ENCODE peak calls at places on chromosomes 12 and 14, in nine cellular contexts. One of them, this sample, is unnamed.

GRCh38 chr12:6667559-6668210 is 4.8 kb upstream of the ING4 start:
- DNase-seq in uterus: no peak
- DNase-seq in mucosa of descending colon: no peak
- DNase-seq in brain microvascular endothelial cell: no peak
- DNase-seq in cardiac fibroblast: no peak
- DNase-seq in IMR-90: no peak
- DNase-seq in A549: peak; percentile 58
- DNase-seq in lower leg skin: no peak
- DNase-seq in cardiac muscle cell: no peak
- DNase-seq in this sample: no peak

GRCh38 chr14:95023886-95024285 is 133.4 kb downstream of the DICER1 start:
- DNase-seq in uterus: no peak
- DNase-seq in mucosa of descending colon: no peak
- DNase-seq in brain microvascular endothelial cell: no peak
- DNase-seq in cardiac fibroblast: no peak
- DNase-seq in IMR-90: peak; percentile 6
- DNase-seq in A549: no peak
- DNase-seq in lower leg skin: no peak
- DNase-seq in cardiac muscle cell: peak; percentile 59
- DNase-seq in this sample: no peak

GRCh38 chr14:36941783-36942521 is 230.5 kb downstream of the SLC25A21 start:
- DNase-seq in uterus: peak; percentile 28
- DNase-seq in mucosa of descending colon: peak; percentile 54
- DNase-seq in brain microvascular endothelial cell: peak; percentile 74
- DNase-seq in cardiac fibroblast: peak; percentile 80
- DNase-seq in IMR-90: peak; percentile 64
- DNase-seq in A549: peak; percentile 75
- DNase-seq in lower leg skin: peak; percentile 95
- DNase-seq in cardiac muscle cell: peak; percentile 67
- DNase-seq in this sample: peak; percentile 68

GRCh38 chr12:12720052-12720451 is 2.9 kb downstream of the CDKN1B start:
- DNase-seq in uterus: no peak
- DNase-seq in mucosa of descending colon: no peak
- DNase-seq in brain microvascular endothelial cell: no peak
- DNase-seq in cardiac fibroblast: peak; percentile 27
- DNase-seq in IMR-90: no peak
- DNase-seq in A549: peak; percentile 36
- DNase-seq in lower leg skin: no peak
- DNase-seq in cardiac muscle cell: no peak
- DNase-seq in this sample: peak; percentile 17

GRCh38 chr14:101250336-101250947 is 310.9 kb upstream of the DIO3 start:
- DNase-seq in uterus: no peak
- DNase-seq in mucosa of descending colon: no peak
- DNase-seq in brain microvascular endothelial cell: no peak
- DNase-seq in cardiac fibroblast: no peak
- DNase-seq in IMR-90: no peak
- DNase-seq in A549: no peak
- DNase-seq in lower leg skin: peak; percentile 80
- DNase-seq in cardiac muscle cell: no peak
- DNase-seq in this sample: no peak

GRCh38 chr14:102462391-102462790 is 47.2 kb downstream of the ANKRD9 start:
- DNase-seq in uterus: no peak
- DNase-seq in mucosa of descending colon: no peak
- DNase-seq in brain microvascular endothelial cell: no peak
- DNase-seq in cardiac fibroblast: no peak
- DNase-seq in IMR-90: peak; percentile 13
- DNase-seq in A549: no peak
- DNase-seq in lower leg skin: no peak
- DNase-seq in cardiac muscle cell: no peak
- DNase-seq in this sample: no peak

GRCh38 chr12:2891240-2892053 is 756 bp downstream of the TULP3 start:
- DNase-seq in uterus: peak; percentile 55
- DNase-seq in mucosa of descending colon: no peak
- DNase-seq in brain microvascular endothelial cell: peak; percentile 58
- DNase-seq in cardiac fibroblast: peak; percentile 68
- DNase-seq in IMR-90: peak; percentile 61
- DNase-seq in A549: peak; percentile 64
- DNase-seq in lower leg skin: peak; percentile 89
- DNase-seq in cardiac muscle cell: peak; percentile 71
- DNase-seq in this sample: peak; percentile 62

GRCh38 chr12:57838594-57839302 is 7.8 kb downstream of the CTDSP2 start:
- DNase-seq in uterus: no peak
- DNase-seq in mucosa of descending colon: no peak
- DNase-seq in brain microvascular endothelial cell: no peak
- DNase-seq in cardiac fibroblast: peak; percentile 68
- DNase-seq in IMR-90: peak; percentile 39
- DNase-seq in A549: no peak
- DNase-seq in lower leg skin: no peak
- DNase-seq in cardiac muscle cell: peak; percentile 58
- DNase-seq in this sample: no peak

GRCh38 chr12:6961278-6961694 is 9.2 kb downstream of the PHB2 start:
- DNase-seq in uterus: peak; percentile 84
- DNase-seq in mucosa of descending colon: peak; percentile 93
- DNase-seq in brain microvascular endothelial cell: no peak
- DNase-seq in cardiac fibroblast: peak; percentile 64
- DNase-seq in IMR-90: no peak
- DNase-seq in A549: no peak
- DNase-seq in lower leg skin: peak; percentile 95
- DNase-seq in cardiac muscle cell: peak; percentile 62
- DNase-seq in this sample: no peak

GRCh38 chr12:14774944-14775651 is 28.2 kb downstream of the WBP11 start:
- DNase-seq in uterus: peak; percentile 70
- DNase-seq in mucosa of descending colon: peak; percentile 75
- DNase-seq in brain microvascular endothelial cell: peak; percentile 50
- DNase-seq in cardiac fibroblast: peak; percentile 86
- DNase-seq in IMR-90: peak; percentile 65
- DNase-seq in A549: peak; percentile 36
- DNase-seq in lower leg skin: peak; percentile 93
- DNase-seq in cardiac muscle cell: peak; percentile 70
- DNase-seq in this sample: peak; percentile 59

GRCh38 chr12:105409881-105410471 is 79.5 kb downstream of the C12orf75 start:
- DNase-seq in uterus: peak; percentile 39
- DNase-seq in mucosa of descending colon: no peak
- DNase-seq in brain microvascular endothelial cell: peak; percentile 56
- DNase-seq in cardiac fibroblast: peak; percentile 49
- DNase-seq in IMR-90: no peak
- DNase-seq in A549: no peak
- DNase-seq in lower leg skin: peak; percentile 87
- DNase-seq in cardiac muscle cell: peak; percentile 84
- DNase-seq in this sample: peak; percentile 61

GRCh38 chr12:13173537-13173936 is 23.0 kb upstream of the EMP1 start:
- DNase-seq in uterus: peak; percentile 67
- DNase-seq in mucosa of descending colon: no peak
- DNase-seq in brain microvascular endothelial cell: peak; percentile 93
- DNase-seq in cardiac fibroblast: peak; percentile 99
- DNase-seq in IMR-90: peak; percentile 97
- DNase-seq in A549: no peak
- DNase-seq in lower leg skin: peak; percentile 93
- DNase-seq in cardiac muscle cell: peak; percentile 87
- DNase-seq in this sample: peak; percentile 95

GRCh38 chr12:45730842-45731336 is 1.4 kb downstream of the ARID2 start:
- DNase-seq in uterus: no peak
- DNase-seq in mucosa of descending colon: no peak
- DNase-seq in brain microvascular endothelial cell: peak; percentile 11
- DNase-seq in cardiac fibroblast: peak; percentile 48
- DNase-seq in IMR-90: peak; percentile 39
- DNase-seq in A549: no peak
- DNase-seq in lower leg skin: no peak
- DNase-seq in cardiac muscle cell: peak; percentile 40
- DNase-seq in this sample: peak; percentile 63

GRCh38 chr12:90978117-90978770 is 23.3 kb upstream of the CCER1 start:
- DNase-seq in uterus: no peak
- DNase-seq in mucosa of descending colon: no peak
- DNase-seq in brain microvascular endothelial cell: peak; percentile 28
- DNase-seq in cardiac fibroblast: peak; percentile 84
- DNase-seq in IMR-90: peak; percentile 79
- DNase-seq in A549: peak; percentile 66
- DNase-seq in lower leg skin: no peak
- DNase-seq in cardiac muscle cell: peak; percentile 85
- DNase-seq in this sample: peak; percentile 74

GRCh38 chr12:91043408-91043807 is 14.4 kb downstream of the KERA start:
- DNase-seq in uterus: no peak
- DNase-seq in mucosa of descending colon: no peak
- DNase-seq in brain microvascular endothelial cell: no peak
- DNase-seq in cardiac fibroblast: no peak
- DNase-seq in IMR-90: no peak
- DNase-seq in A549: no peak
- DNase-seq in lower leg skin: no peak
- DNase-seq in cardiac muscle cell: no peak
- DNase-seq in this sample: no peak

GRCh38 chr12:25013061-25013460 is 64.2 kb upstream of the BCAT1 start:
- DNase-seq in uterus: no peak
- DNase-seq in mucosa of descending colon: no peak
- DNase-seq in brain microvascular endothelial cell: no peak
- DNase-seq in cardiac fibroblast: no peak
- DNase-seq in IMR-90: no peak
- DNase-seq in A549: no peak
- DNase-seq in lower leg skin: no peak
- DNase-seq in cardiac muscle cell: no peak
- DNase-seq in this sample: no peak

GRCh38 chr14:101201535-101202125 is 298.1 kb upstream of the RTL1 start:
- DNase-seq in uterus: peak; percentile 8
- DNase-seq in mucosa of descending colon: no peak
- DNase-seq in brain microvascular endothelial cell: no peak
- DNase-seq in cardiac fibroblast: no peak
- DNase-seq in IMR-90: no peak
- DNase-seq in A549: no peak
- DNase-seq in lower leg skin: peak; percentile 71
- DNase-seq in cardiac muscle cell: no peak
- DNase-seq in this sample: no peak

DNA sequence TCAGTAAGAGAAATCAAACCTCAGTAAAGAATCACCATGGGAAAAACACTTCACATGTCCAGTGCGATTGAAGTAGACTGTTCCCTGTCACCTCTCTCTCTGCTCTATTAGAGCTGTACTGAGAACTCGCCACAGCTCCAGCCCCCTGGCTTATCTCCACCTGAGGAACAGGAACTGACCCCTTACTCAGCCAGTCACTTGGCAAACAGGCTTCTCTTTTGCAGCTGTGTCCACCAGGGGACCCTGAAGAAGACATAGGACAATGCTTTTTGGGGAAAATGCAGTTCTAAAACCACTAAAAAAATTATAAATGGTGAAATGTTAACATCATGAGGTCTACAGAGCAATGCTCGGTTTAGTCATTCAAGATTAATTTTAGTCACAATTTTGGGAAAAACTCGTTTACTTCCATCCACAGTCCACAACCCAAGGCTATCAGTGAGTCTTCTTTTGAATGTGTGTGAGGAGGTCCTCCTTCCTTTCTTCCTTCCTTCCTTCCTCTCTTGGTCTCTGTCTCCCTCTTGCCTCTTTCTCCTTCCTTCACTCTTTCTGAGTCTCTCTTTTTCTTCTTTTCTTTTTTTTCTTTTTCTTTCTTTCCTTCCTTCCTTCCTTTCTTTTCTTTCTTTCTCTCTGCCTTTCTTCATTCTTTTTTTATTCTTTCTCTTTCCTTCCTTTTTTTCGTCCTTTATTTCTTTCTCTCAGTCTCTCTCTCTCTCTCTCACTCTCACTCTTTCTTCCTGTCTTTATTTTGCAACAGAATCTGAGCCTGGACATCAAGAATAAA is 1189.5 kb upstream of the TMEM132C start:
- DNase-seq in uterus: no peak
- DNase-seq in mucosa of descending colon: no peak
- DNase-seq in brain microvascular endothelial cell: no peak
- DNase-seq in cardiac fibroblast: no peak
- DNase-seq in IMR-90: no peak
- DNase-seq in A549: no peak
- DNase-seq in lower leg skin: no peak
- DNase-seq in cardiac muscle cell: no peak
- DNase-seq in this sample: no peak
- TF ChIP-seq CTCF in uterus: no peak
- TF ChIP-seq CTCF in mucosa of descending colon: no peak
- TF ChIP-seq CTCF in brain microvascular endothelial cell: peak; percentile 24
- TF ChIP-seq CTCF in cardiac fibroblast: no peak
- TF ChIP-seq CTCF in IMR-90: no peak
- TF ChIP-seq CTCF in A549: no peak
- TF ChIP-seq CTCF in lower leg skin: no peak
- TF ChIP-seq CTCF in cardiac muscle cell: no peak
- TF ChIP-seq CTCF in this sample: peak; percentile 4

GRCh38 chr14:22526744-22527143 is 62.3 kb downstream of the DAD1 start:
- DNase-seq in uterus: no peak
- DNase-seq in mucosa of descending colon: no peak
- DNase-seq in brain microvascular endothelial cell: no peak
- DNase-seq in cardiac fibroblast: no peak
- DNase-seq in IMR-90: no peak
- DNase-seq in A549: no peak
- DNase-seq in lower leg skin: no peak
- DNase-seq in cardiac muscle cell: no peak
- DNase-seq in this sample: no peak
- H3K4me3 ChIP-seq in uterus: no peak overlapping the region
- H3K4me3 ChIP-seq in mucosa of descending colon: no peak overlapping the region
- H3K4me3 ChIP-seq in brain microvascular endothelial cell: no peak overlapping the region
- H3K4me3 ChIP-seq in cardiac fibroblast: no peak overlapping the region
- H3K4me3 ChIP-seq in IMR-90: no peak overlapping the region
- H3K4me3 ChIP-seq in A549: no peak overlapping the region
- H3K4me3 ChIP-seq in lower leg skin: no peak overlapping the region
- H3K4me3 ChIP-seq in cardiac muscle cell: no peak overlapping the region
- H3K4me3 ChIP-seq in this sample: no peak overlapping the region

GRCh38 chr14:104676694-104677505 is 12.5 kb upstream of the INF2 start:
- DNase-seq in uterus: peak; percentile 45
- DNase-seq in mucosa of descending colon: peak; percentile 72
- DNase-seq in brain microvascular endothelial cell: no peak
- DNase-seq in cardiac fibroblast: no peak
- DNase-seq in IMR-90: no peak
- DNase-seq in A549: no peak
- DNase-seq in lower leg skin: no peak
- DNase-seq in cardiac muscle cell: no peak
- DNase-seq in this sample: no peak
- TF ChIP-seq CTCF in uterus: no peak
- TF ChIP-seq CTCF in mucosa of descending colon: no peak
- TF ChIP-seq CTCF in brain microvascular endothelial cell: no peak
- TF ChIP-seq CTCF in cardiac fibroblast: no peak
- TF ChIP-seq CTCF in IMR-90: no peak
- TF ChIP-seq CTCF in A549: no peak
- TF ChIP-seq CTCF in lower leg skin: no peak
- TF ChIP-seq CTCF in cardiac muscle cell: no peak
- TF ChIP-seq CTCF in this sample: no peak

GRCh38 chr12:76158518-76159321 is 74.2 kb upstream of the NAP1L1 start:
- DNase-seq in uterus: no peak
- DNase-seq in mucosa of descending colon: no peak
- DNase-seq in brain microvascular endothelial cell: peak; percentile 84
- DNase-seq in cardiac fibroblast: peak; percentile 84
- DNase-seq in IMR-90: peak; percentile 84
- DNase-seq in A549: peak; percentile 75
- DNase-seq in lower leg skin: peak; percentile 88
- DNase-seq in cardiac muscle cell: peak; percentile 70
- DNase-seq in this sample: peak; percentile 81
- H3K4me3 ChIP-seq in uterus: no peak overlapping the region
- H3K4me3 ChIP-seq in mucosa of descending colon: no peak overlapping the region
- H3K4me3 ChIP-seq in brain microvascular endothelial cell: no peak overlapping the region
- H3K4me3 ChIP-seq in cardiac fibroblast: no peak overlapping the region
- H3K4me3 ChIP-seq in IMR-90: no peak overlapping the region
- H3K4me3 ChIP-seq in A549: no peak overlapping the region
- H3K4me3 ChIP-seq in lower leg skin: no peak overlapping the region
- H3K4me3 ChIP-seq in cardiac muscle cell: no peak overlapping the region
- H3K4me3 ChIP-seq in this sample: no peak overlapping the region

This sample was measured in astrocyte of the spinal cord.